ENCODE peak calls at places on chromosomes 2 and 18, in six cellular contexts. V is B cell, K is tibial artery, Z is GM13976, J is ELR, F is astrocyte. T is an unnamed sample.
A peak's percentile ranks its signal among the peaks of the same experiment; 100 is the strongest.

GRCh38 chr2:9627310-9627709 is 3.5 kb downstream of the YWHAQ start:
- DNase-seq in F (peak; percentile 53), V (no peak), J (peak; percentile 44), Z (no peak), K (no peak), T (no peak)

GRCh38 chr18:49786019-49786720 is 27.2 kb downstream of the ACAA2 start:
- DNase-seq in F (no peak), V (no peak), K (no peak), J (no peak), Z (no peak), T (no peak)

GRCh38 chr18:39564716-39565115 is 1999.1 kb upstream of the CELF4 start:
- DNase-seq in V (no peak), Z (no peak), J (no peak), F (no peak), K (no peak), T (no peak)

GRCh38 chr2:235468978-235469694 is 24.7 kb upstream of the AGAP1 start:
- DNase-seq in V (no peak), K (peak; percentile 55), Z (no peak), J (peak; percentile 95), F (peak; percentile 81), T (peak; percentile 67)

GRCh38 chr2:231321021-231321420 is 74.5 kb upstream of the B3GNT7 start:
- DNase-seq in J (no peak), V (no peak), Z (no peak), K (no peak), F (no peak), T (no peak)

GRCh38 chr2:232183279-232183678 is 195.3 kb upstream of the ALPP start:
- DNase-seq in V (no peak), K (no peak), F (no peak), Z (no peak), J (no peak), T (no peak)

GRCh38 chr2:148614332-148615049 is 30.1 kb upstream of the EPC2 start:
- DNase-seq in K (peak; percentile 22), F (peak; percentile 65), V (no peak), Z (peak; percentile 70), J (peak; percentile 87), T (peak; percentile 86)

GRCh38 chr2:231411871-231412615 is 16.5 kb downstream of the B3GNT7 start:
- DNase-seq in V (peak; percentile 87), K (peak; percentile 85), J (peak; percentile 93), F (peak; percentile 59), Z (peak; percentile 90), T (peak; percentile 81)

GRCh38 chr2:218001629-218002028 is 1.2 kb downstream of the TNS1 start:
- DNase-seq in J (no peak), K (no peak), F (no peak), V (no peak), Z (no peak), T (no peak)

GRCh38 chr2:24307961-24308360 is 52.4 kb downstream of the ITSN2 start:
- DNase-seq in V (no peak), J (no peak), Z (no peak), F (no peak), K (no peak), T (no peak)

GRCh38 chr2:103230813-103231212 is 469.0 kb downstream of the TMEM182 start:
- DNase-seq in V (no peak), J (no peak), F (no peak), Z (no peak), K (no peak), T (no peak)

GRCh38 chr18:13381907-13382682 is 163.5 kb downstream of the LDLRAD4 start:
- DNase-seq in K (peak; percentile 78), Z (peak; percentile 70), J (no peak), V (peak; percentile 58), F (peak; percentile 71), T (peak; percentile 74)

GRCh38 chr18:10297079-10297478 is 157.4 kb upstream of the APCDD1 start:
- DNase-seq in V (no peak), J (no peak), F (no peak), Z (no peak), K (no peak), T (no peak)

GRCh38 chr2:30136729-30137444 is 9.9 kb upstream of the YPEL5 start:
- DNase-seq in K (no peak), F (no peak), V (no peak), Z (no peak), J (peak; percentile 28), T (no peak)

GRCh38 chr2:109318150-109318948 is 189.3 kb downstream of the SH3RF3 start:
- DNase-seq in K (peak; percentile 89), F (peak; percentile 94), Z (no peak), J (peak; percentile 95), V (no peak), T (no peak)

GRCh38 chr18:47594621-47595086 is 335.8 kb downstream of the SMAD2 start:
- DNase-seq in F (no peak), J (no peak), K (no peak), Z (no peak), V (no peak), T (no peak)

GRCh38 chr2:95531254-95531771 is 46.8 kb upstream of the TRIM43B start:
- DNase-seq in J (no peak), Z (no peak), K (no peak), V (no peak), F (peak; percentile 63), T (no peak)

GRCh38 chr2:158414538-158414937 is 42.0 kb downstream of the CCDC148 start:
- DNase-seq in J (peak; percentile 77), Z (no peak), V (no peak), F (peak; percentile 71), K (no peak), T (peak; percentile 75)

GRCh38 chr2:184780944-184781343 is 182.6 kb downstream of the ZNF804A start:
- DNase-seq in V (no peak), J (peak; percentile 43), F (no peak), K (no peak), Z (no peak), T (no peak)

GRCh38 chr2:69026026-69026425 is 13.0 kb downstream of the ANTXR1 start:
- DNase-seq in F (no peak), Z (peak; percentile 53), J (peak; percentile 56), K (no peak), V (no peak), T (peak; percentile 15)

GRCh38 chr2:37635359-37636208 is 35.9 kb downstream of the CDC42EP3 start:
- DNase-seq in J (peak; percentile 91), V (peak; percentile 85), K (peak; percentile 52), F (peak; percentile 67), Z (no peak), T (no peak)

GRCh38 chr2:98477036-98477435 is 32.4 kb downstream of the INPP4A start:
- DNase-seq in K (no peak), F (no peak), Z (no peak), J (no peak), V (no peak), T (no peak)

GRCh38 chr2:229943770-229944449 is 21.6 kb downstream of the FBXO36 start:
- DNase-seq in V (no peak), F (no peak), J (no peak), K (no peak), Z (no peak), T (no peak)

GRCh38 chr2:240642061-240642805 is 17.0 kb downstream of the GPR35 start:
- DNase-seq in V (no peak), J (no peak), K (no peak), F (no peak), Z (no peak), T (no peak)

GRCh38 chr2:37376421-37377186 is 32.2 kb downstream of the QPCT start:
- DNase-seq in J (peak; percentile 93), K (peak; percentile 42), V (peak; percentile 62), F (peak; percentile 94), Z (peak; percentile 46), T (peak; percentile 34)

GRCh38 chr2:232292395-232293154 is 86.0 kb upstream of the ALPP start:
- DNase-seq in V (peak; percentile 45), K (peak; percentile 40), J (peak; percentile 73), F (no peak), Z (peak; percentile 73), T (no peak)